ENCODE peak calls at places on chromosomes 12 and 14, in seven cellular contexts. M is K562, L is HepG2, J is HCT116, U is transverse colon, C is breast epithelium, Q is upper lobe of left lung. E is an unnamed sample.
A peak's percentile ranks its signal among the peaks of the same experiment; 100 is the strongest.

GRCh38 chr12:53268637-53269562 is 801 bp downstream of the ESPL1 start:
- DNase-seq in Q (no peak), J (no peak), M (no peak), U (no peak), L (no peak), C (no peak), E (no peak)

GRCh38 chr14:59429798-59430197 is 35.4 kb downstream of the GPR135 start:
- DNase-seq in Q (no peak), J (no peak), L (no peak), U (no peak), M (no peak), C (no peak), E (no peak)

GRCh38 chr12:32033411-32033810 is 73.2 kb upstream of the BICD1 start:
- DNase-seq in U (no peak), M (no peak), C (no peak), Q (no peak), J (no peak), L (no peak), E (no peak)

GRCh38 chr14:77023001-77023996 is 5.2 kb downstream of the IRF2BPL start:
- DNase-seq in Q (no peak), M (no peak), U (peak; percentile 63), C (no peak), L (peak; percentile 97), J (no peak), E (no peak)

GRCh38 chr14:24362241-24362960 is 5.6 kb upstream of the NFATC4 start:
- DNase-seq in C (no peak), L (no peak), U (no peak), Q (no peak), M (no peak), J (no peak), E (no peak)

GRCh38 chr12:124805050-124805449 is 58.6 kb downstream of the SCARB1 start:
- DNase-seq in J (no peak), C (no peak), U (no peak), L (no peak), Q (no peak), M (no peak), E (no peak)

GRCh38 chr14:95428557-95428956 is 87.9 kb downstream of the SYNE3 start:
- DNase-seq in U (no peak), M (no peak), J (no peak), Q (no peak), C (no peak), L (no peak), E (no peak)

GRCh38 chr12:56189336-56189917 is at the start of gene SMARCC2:
- DNase-seq in U (peak; percentile 94), C (peak; percentile 88), J (peak; percentile 75), M (peak; percentile 94), Q (peak; percentile 97), L (peak; percentile 73), E (peak; percentile 75)

GRCh38 chr14:97039717-97040363 is 242.7 kb downstream of the VRK1 start:
- DNase-seq in M (no peak), L (no peak), U (no peak), C (no peak), J (no peak), Q (no peak), E (no peak)

GRCh38 chr12:110222027-110222426 is 59.0 kb upstream of the ATP2A2 start:
- DNase-seq in J (no peak), Q (no peak), M (no peak), C (no peak), U (no peak), L (no peak), E (no peak)
- TF ChIP-seq POLR2AphosphoS5 in J (no peak), Q (no peak), M (no peak), C (no peak), U (no peak), L (no peak), E (no peak)

DNA sequence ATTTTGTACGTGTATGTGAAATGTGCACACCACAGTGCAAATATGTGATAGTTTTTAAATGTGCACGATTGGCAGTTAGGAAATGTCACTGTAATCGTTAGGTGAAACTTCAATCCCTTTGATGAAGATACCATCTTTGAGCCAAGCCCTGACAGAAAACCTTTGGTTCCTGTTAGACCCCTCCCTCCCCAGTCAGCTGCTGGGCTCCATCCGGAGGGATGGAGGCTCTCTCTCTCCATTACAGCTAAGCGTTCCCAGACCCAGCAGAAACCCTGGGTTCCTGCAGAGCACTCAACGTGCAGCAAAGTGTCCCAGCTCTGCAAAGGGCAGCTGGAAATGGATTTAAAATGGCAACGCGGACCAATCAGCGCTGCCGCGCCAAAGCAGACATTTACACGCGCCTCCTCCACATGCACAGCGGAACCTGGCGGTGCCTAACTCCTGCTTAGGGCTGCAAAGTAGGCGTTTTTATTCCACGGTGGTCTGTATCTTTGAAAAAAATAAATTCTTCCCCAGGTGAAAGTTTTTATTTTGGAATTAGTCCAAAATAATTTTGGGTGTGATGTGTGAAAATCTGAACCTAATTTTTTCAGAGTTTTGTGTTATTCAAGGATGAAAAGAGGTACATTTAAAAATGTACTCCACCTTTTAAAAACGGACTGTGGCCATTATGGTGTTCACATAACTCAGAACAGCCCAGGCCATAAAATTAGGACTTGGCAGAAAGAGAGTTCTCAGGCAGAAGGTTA is 1.4 kb upstream of the HMGA2 start:
- DNase-seq in L (peak; percentile 91), Q (no peak), C (no peak), J (peak; percentile 84), U (peak; percentile 60), M (no peak), E (peak; percentile 74)
- TF ChIP-seq POLR2AphosphoS5 in L (peak; percentile 86), Q (no peak), C (no peak), J (peak; percentile 78), U (no peak), M (no peak), E (peak; percentile 24)

DNA sequence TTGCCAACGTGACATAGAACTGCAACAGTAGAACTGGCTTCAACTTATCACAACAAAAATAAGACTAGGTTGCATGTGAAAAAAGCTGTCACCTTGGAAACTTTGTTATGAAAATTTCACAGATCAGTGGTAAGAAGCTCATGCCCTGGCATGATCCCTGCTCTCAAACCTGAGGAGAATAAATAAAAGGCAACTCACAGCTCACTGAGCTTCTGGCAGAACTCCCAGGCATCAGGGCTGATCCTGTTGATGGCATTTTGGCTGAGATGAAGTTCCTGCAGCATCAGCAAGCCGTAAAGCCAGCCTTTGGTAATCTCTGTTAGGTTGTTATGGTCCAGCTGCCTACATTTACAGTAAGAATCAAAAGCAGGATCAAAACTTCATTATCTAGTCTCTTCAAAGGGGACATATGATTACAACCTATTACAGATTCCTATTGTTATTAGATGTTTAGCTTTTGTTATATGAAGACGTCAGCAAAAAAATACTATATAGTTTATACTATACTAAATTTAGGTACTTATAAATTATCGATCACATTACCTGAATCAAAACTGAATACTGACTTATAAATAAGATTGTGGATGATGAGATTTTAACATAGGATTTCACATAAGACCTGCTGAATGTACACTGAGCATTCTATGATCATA is 32.0 kb downstream of the LRIG3 start:
- DNase-seq in U (no peak), L (no peak), Q (no peak), J (no peak), C (no peak), M (no peak), E (no peak)
- TF ChIP-seq POLR2AphosphoS5 in U (no peak), L (no peak), Q (no peak), J (no peak), C (no peak), M (no peak), E (no peak)

DNA sequence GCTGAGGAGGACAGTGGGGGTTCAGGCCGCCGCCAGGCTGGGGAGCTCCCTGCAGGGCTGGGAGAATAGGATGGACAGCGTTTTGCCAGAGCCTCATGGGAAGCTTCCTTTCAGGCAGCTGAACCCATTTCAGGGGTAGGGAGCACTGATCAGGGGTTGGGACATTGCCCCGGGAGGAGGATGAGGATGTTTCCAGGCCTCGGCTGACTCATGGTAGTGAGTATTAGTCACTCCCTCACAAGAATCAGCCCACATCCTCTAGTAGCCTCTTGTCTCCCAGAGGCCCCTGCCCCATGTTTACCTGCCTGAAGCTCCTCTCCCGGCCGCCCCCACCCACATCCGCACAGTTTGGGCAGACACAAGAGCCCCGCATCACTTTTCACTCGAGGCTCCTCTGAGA is 89.8 kb downstream of the ZFP36L1 start:
- DNase-seq in L (no peak), J (no peak), M (peak; percentile 56), Q (no peak), C (no peak), U (no peak), E (no peak)
- TF ChIP-seq POLR2AphosphoS5 in L (no peak), J (peak; percentile 25), M (no peak), Q (no peak), C (no peak), U (no peak), E (no peak)

GRCh38 chr14:73619524-73619923 is 7.2 kb downstream of the ACOT6 start:
- DNase-seq in M (no peak), L (no peak), J (no peak), Q (no peak), C (no peak), U (no peak), E (no peak)
- TF ChIP-seq POLR2AphosphoS5 in M (no peak), L (no peak), J (no peak), Q (no peak), C (no peak), U (no peak), E (no peak)